ENCODE peak calls at places on chromosomes 4 and X, in seven cellular contexts. P is GM12891, F is transverse colon, H is stomach, K is K562, G is GM23338, J is esophagus muscularis mucosa. A is an unnamed sample.

GRCh38 chr4:664713-665231 is 9.3 kb downstream of the ATP5ME start:
- DNase-seq in P (no peak), F (no peak), H (no peak), K (no peak), G (no peak), J (no peak), A (no peak)

GRCh38 chr4:118400362-118400761 is 47.6 kb upstream of the PRSS12 start:
- DNase-seq in P (no peak), F (no peak), H (no peak), K (no peak), G (peak; percentile 14), J (no peak), A (no peak)

GRCh38 chr4:828641-829271 is 2.8 kb upstream of the CPLX1 start:
- DNase-seq in P (no peak), F (no peak), H (peak; percentile 57), K (no peak), G (peak; percentile 71), J (no peak), A (no peak)

GRCh38 chr4:82951196-82951595 is 50.7 kb downstream of the THAP9 start:
- DNase-seq in P (no peak), F (no peak), H (no peak), K (no peak), G (no peak), J (no peak), A (no peak)

GRCh38 chr4:93299116-93299515 is 529.4 kb upstream of the ATOH1 start:
- DNase-seq in P (no peak), F (no peak), H (no peak), K (no peak), G (no peak), J (no peak), A (no peak)

GRCh38 chr4:110344165-110344564 is 131.8 kb upstream of the ENPEP start:
- DNase-seq in P (no peak), F (peak; percentile 16), H (no peak), K (no peak), G (peak; percentile 54), J (no peak), A (no peak)

GRCh38 chrX:1480082-1480785 is 27.5 kb upstream of the ASMTL start:
- DNase-seq in P (no peak), F (no peak), H (no peak), K (no peak), G (no peak), J (peak; percentile 31), A (no peak)

GRCh38 chr4:156968479-156968984 is 3.1 kb downstream of the PDGFC start:
- DNase-seq in P (peak; percentile 20), F (peak; percentile 70), H (peak; percentile 76), K (peak; percentile 9), G (peak; percentile 85), J (no peak), A (peak; percentile 55)

GRCh38 chr4:130632731-130633604 is 1537.0 kb downstream of the C4orf33 start:
- DNase-seq in P (no peak), F (no peak), H (no peak), K (no peak), G (peak; percentile 2), J (no peak), A (no peak)

GRCh38 chr4:41896648-41897047 is 38.6 kb upstream of the TMEM33 start:
- DNase-seq in P (no peak), F (no peak), H (no peak), K (no peak), G (no peak), J (no peak), A (no peak)
- TF ChIP-seq POLR2AphosphoS5 in P (no peak), F (no peak), H (no peak), K (no peak), G (no peak), J (no peak), A (no peak)

DNA sequence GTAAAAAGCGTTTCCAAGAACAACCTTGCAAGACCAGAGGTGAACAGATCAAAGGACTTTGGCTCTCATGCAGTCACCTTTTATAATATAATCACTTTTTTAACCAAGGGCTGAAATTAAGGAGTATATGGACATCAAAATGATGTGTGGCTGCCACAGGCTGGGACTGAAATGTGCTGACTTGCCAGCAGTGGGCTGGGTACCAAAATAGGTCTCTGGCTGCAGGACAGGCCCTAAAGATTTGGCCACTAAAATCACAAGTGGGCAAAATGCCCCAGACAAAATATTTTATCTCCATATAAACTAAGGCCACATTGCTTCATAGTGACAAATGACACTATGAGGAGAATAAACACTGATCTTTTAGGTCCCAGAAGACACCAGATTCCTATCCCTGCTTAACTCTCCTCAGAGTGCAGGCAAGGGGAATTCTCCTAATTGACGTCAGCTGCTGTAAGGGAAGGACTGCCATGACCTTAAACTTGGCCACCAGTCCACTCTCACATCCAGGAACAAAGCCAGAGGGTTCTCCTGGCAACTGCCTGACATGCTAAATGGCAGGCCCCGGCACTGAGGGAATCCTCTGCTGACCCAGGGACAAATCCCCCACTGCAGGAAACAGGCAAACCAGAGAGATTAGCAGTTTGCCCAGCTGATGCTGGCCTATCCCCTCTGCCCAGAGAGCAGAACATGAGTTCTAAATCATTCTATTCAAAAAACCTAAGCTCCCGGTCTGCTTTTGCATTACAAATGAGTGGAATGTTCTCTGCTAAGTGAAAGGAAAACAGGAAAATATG is 155.8 kb downstream of the PPP3CA start:
- DNase-seq in P (no peak), F (peak; percentile 50), H (peak; percentile 73), K (no peak), G (peak; percentile 73), J (no peak), A (peak; percentile 61)
- TF ChIP-seq POLR2AphosphoS5 in P (no peak), F (peak; percentile 76), H (peak; percentile 54), K (no peak), G (no peak), J (peak; percentile 80), A (peak; percentile 62)

DNA sequence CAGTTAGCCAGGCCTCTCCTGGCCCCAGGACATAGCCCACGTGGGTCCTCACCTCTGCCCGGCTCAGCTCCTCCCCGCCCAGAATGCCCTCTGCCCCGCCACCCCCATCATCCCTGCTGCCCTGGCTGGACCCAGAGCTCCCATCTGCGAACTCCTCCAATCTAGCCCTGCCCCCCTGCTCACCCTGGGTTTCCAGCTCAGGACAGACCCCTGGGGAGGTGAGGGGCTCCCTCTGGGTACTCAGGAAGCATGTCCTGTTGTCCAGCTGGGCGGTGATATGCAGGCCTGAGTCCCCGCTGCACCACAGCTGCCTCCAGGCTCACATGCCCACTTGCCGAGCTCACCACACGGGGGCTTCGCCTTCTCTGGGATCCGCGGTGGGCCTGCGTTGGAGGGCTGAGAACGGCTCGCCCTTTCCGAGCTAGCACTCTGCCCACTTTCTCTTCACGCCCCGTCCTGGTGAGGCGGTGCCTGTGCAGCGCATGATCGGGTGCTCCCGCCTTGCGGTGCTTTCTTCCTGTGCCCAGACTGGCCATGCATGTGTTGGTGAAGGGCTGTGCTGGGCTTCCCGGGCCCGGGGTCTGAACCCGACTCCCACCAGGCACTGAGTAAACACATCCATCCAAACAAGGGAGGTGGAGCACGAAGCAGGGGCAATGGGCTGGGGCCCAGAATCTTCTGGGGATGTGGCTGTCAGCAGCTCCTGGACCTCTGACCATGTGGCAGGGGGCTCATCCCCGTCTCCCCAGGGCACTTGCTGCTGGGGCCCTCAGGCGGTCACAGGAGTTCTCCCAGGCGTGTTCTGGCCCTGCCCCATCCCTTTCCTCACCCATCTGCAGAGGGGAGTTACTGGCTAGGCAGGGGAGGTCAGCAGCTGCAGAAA is 74.3 kb downstream of the RGS12 start:
- DNase-seq in P (no peak), F (no peak), H (no peak), K (no peak), G (no peak), J (peak; percentile 74), A (no peak)
- TF ChIP-seq POLR2AphosphoS5 in P (no peak), F (no peak), H (no peak), K (no peak), G (no peak), J (no peak), A (no peak)

DNA sequence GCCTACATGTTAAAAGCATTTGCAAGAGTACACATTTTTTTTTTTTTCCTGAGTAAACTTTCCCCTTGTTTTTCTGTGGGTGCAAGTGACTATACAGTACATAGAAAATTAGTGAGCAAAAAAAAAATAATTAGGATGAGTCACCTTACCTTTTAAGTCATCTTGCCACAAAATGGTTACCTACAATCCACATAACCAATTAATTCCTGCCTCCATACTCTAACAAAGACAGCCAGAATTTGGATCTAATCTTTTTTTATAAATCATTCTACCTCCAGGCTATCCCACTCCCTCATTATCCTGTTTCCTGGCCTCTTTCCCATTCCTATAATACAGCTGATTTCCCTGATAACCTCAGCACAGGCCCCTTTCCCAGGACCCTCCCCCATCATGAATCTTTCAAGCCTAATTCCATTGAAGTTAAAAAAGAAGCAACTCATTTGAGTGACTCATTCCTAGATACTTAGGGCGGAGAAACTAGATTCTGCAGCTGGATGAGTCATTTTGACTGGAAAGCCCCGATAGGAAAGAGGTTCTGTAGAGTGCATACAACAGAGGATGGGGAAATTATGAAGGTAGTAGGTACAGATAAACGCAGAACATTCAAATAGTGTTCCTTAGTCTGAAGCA is 128.2 kb downstream of the C4orf51 start:
- DNase-seq in P (peak; percentile 11), F (no peak), H (no peak), K (peak; percentile 47), G (peak; percentile 55), J (no peak), A (no peak)
- TF ChIP-seq POLR2AphosphoS5 in P (no peak), F (no peak), H (no peak), K (no peak), G (no peak), J (peak; percentile 20), A (peak; percentile 15)

GRCh38 chrX:25015486-25016360 is at the start of gene ARX:
- DNase-seq in P (no peak), F (peak; percentile 51), H (no peak), K (peak; percentile 91), G (peak; percentile 88), J (no peak), A (no peak)
- TF ChIP-seq POLR2AphosphoS5 in P (no peak), F (no peak), H (no peak), K (no peak), G (no peak), J (no peak), A (no peak)

DNA sequence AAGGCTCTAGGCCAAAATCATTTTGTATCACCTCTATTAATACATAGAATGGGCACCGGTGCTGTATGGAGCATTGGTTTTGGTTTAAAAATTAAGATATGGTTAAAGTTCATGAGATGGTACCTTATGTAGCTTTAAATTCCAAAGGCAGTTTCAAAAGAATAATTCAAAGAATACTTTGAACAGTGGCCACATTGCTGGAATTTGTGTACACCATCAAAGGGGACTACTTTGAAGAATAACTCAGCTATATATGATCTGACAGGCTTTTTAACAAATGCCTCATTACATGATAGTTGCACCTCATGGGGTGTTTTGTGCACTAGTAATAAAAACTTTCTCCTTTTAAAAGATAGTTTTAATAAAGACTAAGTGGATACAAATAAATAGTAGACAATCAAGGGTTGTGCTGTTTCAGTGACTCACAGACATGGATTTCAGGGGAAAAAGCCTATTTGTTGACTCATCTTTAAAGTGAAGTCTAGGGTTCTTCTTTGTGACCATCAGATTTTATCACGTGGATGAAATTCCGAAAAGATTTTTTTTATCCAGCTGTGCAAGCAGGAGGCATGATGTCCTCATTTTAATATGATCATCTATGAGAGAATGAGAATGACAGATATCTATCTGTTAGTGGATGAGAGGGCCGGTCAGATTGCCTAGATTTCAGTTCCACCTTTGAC is 12.8 kb downstream of the MTM1 start:
- DNase-seq in P (no peak), F (no peak), H (no peak), K (no peak), G (no peak), J (no peak), A (no peak)
- TF ChIP-seq POLR2AphosphoS5 in P (no peak), F (no peak), H (no peak), K (no peak), G (no peak), J (no peak), A (no peak)

A was measured in prostate gland.